ENCODE peak calls at places on chromosomes 7 and 10, in ten cellular contexts. P is T-cell, S is T-helper 9 cell, T is H9, V is 8988T, Y is AG08395, W is hypothalamus, L is Calu3, K is NCI-H1436, J is activated T-cell treated with anti-CD3 and anti-CD28 coated beads for 1 hour. X is an unnamed sample.

GRCh38 chr7:130021105-130021834 is 29.9 kb downstream of the ZC3HC1 start:
- DNase-seq in P (no peak), V (no peak), Y (no peak), T (no peak), J (no peak), L (no peak), K (no peak), W (no peak), S (no peak), X (no peak)

GRCh38 chr7:55043691-55044090 is 24.9 kb downstream of the EGFR start:
- DNase-seq in S (no peak), W (no peak), P (no peak), V (no peak), K (no peak), L (no peak), T (no peak), Y (no peak), J (no peak), X (no peak)

GRCh38 chr7:148884049-148884298 is at the start of gene EZH2:
- DNase-seq in S (no peak), V (no peak), P (no peak), K (no peak), Y (no peak), W (no peak), J (no peak), T (no peak), L (no peak), X (no peak)

GRCh38 chr10:86827639-86828038 is 71.2 kb downstream of the BMPR1A start:
- DNase-seq in V (no peak), Y (no peak), T (no peak), J (no peak), W (no peak), K (no peak), P (no peak), L (no peak), S (no peak), X (no peak)

GRCh38 chr7:42677751-42678231 is 234.1 kb downstream of the C7orf25 start:
- DNase-seq in S (no peak), J (no peak), V (no peak), L (no peak), K (no peak), Y (peak), P (no peak), T (no peak), W (no peak), X (peak)

GRCh38 chr10:80465839-80466590 is 11.9 kb downstream of the TSPAN14 start:
- DNase-seq in J (no peak), L (no peak), T (no peak), W (no peak), S (peak), P (peak), Y (no peak), K (no peak), V (no peak), X (no peak)

GRCh38 chr7:104814126-104814525 is 199.9 kb upstream of the KMT2E start:
- DNase-seq in L (no peak), W (no peak), K (no peak), P (no peak), V (no peak), J (no peak), Y (no peak), S (no peak), T (no peak), X (no peak)

GRCh38 chr7:130973637-130974036 is 239.6 kb upstream of the KLF14 start:
- DNase-seq in T (no peak), K (no peak), V (no peak), L (no peak), Y (no peak), W (no peak), J (no peak), S (no peak), P (no peak), X (no peak)

GRCh38 chr7:12821746-12822145 is 134.3 kb downstream of the ARL4A start:
- DNase-seq in P (no peak), L (no peak), V (no peak), K (no peak), S (no peak), T (no peak), W (no peak), J (no peak), Y (no peak), X (no peak)

GRCh38 chr10:50740351-50740688 is 584 bp downstream of the ASAH2B start:
- DNase-seq in W (no peak), P (no peak), K (peak), S (no peak), V (no peak), J (no peak), T (no peak), Y (peak), L (peak), X (peak)

GRCh38 chr7:123502216-123502615 is 32.2 kb downstream of the IQUB start:
- DNase-seq in L (no peak), V (no peak), W (no peak), P (no peak), J (no peak), K (no peak), S (no peak), T (no peak), Y (no peak), X (no peak)

GRCh38 chr7:127865466-127865865 is 165.8 kb downstream of the LRRC4 start:
- DNase-seq in W (no peak), V (no peak), S (no peak), J (no peak), K (no peak), L (no peak), P (no peak), T (no peak), Y (no peak), X (peak)

GRCh38 chr10:58742141-58742540 is 229.5 kb downstream of the BICC1 start:
- DNase-seq in K (no peak), T (no peak), Y (no peak), P (no peak), L (no peak), J (no peak), V (no peak), S (no peak), W (no peak), X (no peak)

GRCh38 chr10:21145751-21146445 is 248.8 kb upstream of the NEBL start:
- DNase-seq in J (no peak), V (no peak), P (no peak), K (no peak), T (no peak), L (no peak), W (no peak), Y (no peak), S (no peak), X (no peak)

GRCh38 chr7:25913574-25914224 is 238.3 kb upstream of the NFE2L3 start:
- DNase-seq in T (no peak), L (no peak), P (no peak), S (no peak), Y (no peak), V (no peak), W (no peak), J (no peak), K (peak), X (no peak)

GRCh38 chr10:9608592-9608991 is 1409.1 kb upstream of the CELF2 start:
- DNase-seq in S (no peak), Y (peak), W (no peak), K (no peak), T (no peak), V (no peak), P (no peak), L (no peak), J (no peak), X (peak)

GRCh38 chr7:111424768-111425167 is 137.5 kb downstream of the IMMP2L start:
- DNase-seq in V (no peak), J (no peak), K (no peak), S (no peak), Y (peak), P (no peak), T (no peak), L (no peak), W (no peak), X (peak)

GRCh38 chr7:75905785-75906604 is 9.0 kb upstream of the POR start:
- DNase-seq in V (no peak), K (peak), W (peak), S (no peak), Y (peak), L (peak), J (no peak), T (peak), P (no peak), X (peak)

GRCh38 chr10:48456361-48456804 is 148.5 kb downstream of the ARHGAP22 start:
- DNase-seq in T (peak), S (no peak), Y (no peak), L (no peak), P (no peak), K (no peak), W (no peak), J (no peak), V (no peak), X (no peak)

GRCh38 chr7:76191783-76192240 is 9.9 kb upstream of the SRRM3 start:
- DNase-seq in P (no peak), T (peak), K (no peak), W (no peak), L (peak), V (no peak), J (no peak), S (no peak), Y (no peak), X (no peak)

GRCh38 chr7:99096124-99096887 is 47.6 kb downstream of the SMURF1 start:
- DNase-seq in W (no peak), L (no peak), K (no peak), Y (no peak), J (no peak), P (no peak), S (no peak), V (no peak), T (no peak), X (no peak)